ENCODE peak calls at places on chromosomes 13 and 19, in seven cellular contexts. One of them, this sample, is unnamed.

GRCh38 chr13:113647351-113648217 is 10.4 kb downstream of the ATP4B start:
- DNase-seq in psoas muscle: peak
- DNase-seq in ecto neural progenitor cell: no peak
- DNase-seq in AG08395: peak
- DNase-seq in progenitor cell of endocrine pancreas: no peak
- DNase-seq in transverse colon: peak
- DNase-seq in activated naive CD8-positive, alpha-beta T cell treated with anti-CD3 and anti-CD28 coated beads for 36 hours: no peak
- DNase-seq in this sample: peak

GRCh38 chr13:32309812-32310706 is 5.1 kb downstream of the ZAR1L start:
- DNase-seq in progenitor cell of endocrine pancreas: no peak
- DNase-seq in psoas muscle: no peak
- DNase-seq in AG08395: peak
- DNase-seq in transverse colon: peak
- DNase-seq in activated naive CD8-positive, alpha-beta T cell treated with anti-CD3 and anti-CD28 coated beads for 36 hours: no peak
- DNase-seq in ecto neural progenitor cell: no peak
- DNase-seq in this sample: peak

GRCh38 chr19:991174-991931 is 7.2 kb downstream of the WDR18 start:
- DNase-seq in AG08395: peak
- DNase-seq in activated naive CD8-positive, alpha-beta T cell treated with anti-CD3 and anti-CD28 coated beads for 36 hours: peak
- DNase-seq in transverse colon: peak
- DNase-seq in ecto neural progenitor cell: peak
- DNase-seq in progenitor cell of endocrine pancreas: no peak
- DNase-seq in psoas muscle: peak
- DNase-seq in this sample: peak

GRCh38 chr19:29944415-29945012 is 2.5 kb downstream of the URI1 start:
- DNase-seq in transverse colon: no peak
- DNase-seq in AG08395: no peak
- DNase-seq in ecto neural progenitor cell: no peak
- DNase-seq in psoas muscle: no peak
- DNase-seq in progenitor cell of endocrine pancreas: no peak
- DNase-seq in activated naive CD8-positive, alpha-beta T cell treated with anti-CD3 and anti-CD28 coated beads for 36 hours: no peak
- DNase-seq in this sample: no peak

GRCh38 chr13:89052699-89053098 is 1381.5 kb downstream of the SLITRK5 start:
- DNase-seq in AG08395: no peak
- DNase-seq in psoas muscle: no peak
- DNase-seq in ecto neural progenitor cell: no peak
- DNase-seq in progenitor cell of endocrine pancreas: no peak
- DNase-seq in transverse colon: no peak
- DNase-seq in activated naive CD8-positive, alpha-beta T cell treated with anti-CD3 and anti-CD28 coated beads for 36 hours: no peak
- DNase-seq in this sample: no peak

GRCh38 chr19:18475762-18476331 is 37.9 kb upstream of the ISYNA1 start:
- DNase-seq in AG08395: no peak
- DNase-seq in psoas muscle: peak
- DNase-seq in activated naive CD8-positive, alpha-beta T cell treated with anti-CD3 and anti-CD28 coated beads for 36 hours: no peak
- DNase-seq in progenitor cell of endocrine pancreas: no peak
- DNase-seq in transverse colon: no peak
- DNase-seq in ecto neural progenitor cell: no peak
- DNase-seq in this sample: no peak

GRCh38 chr19:5676711-5677110 is 3.6 kb downstream of the MICOS13 start:
- DNase-seq in ecto neural progenitor cell: no peak
- DNase-seq in transverse colon: no peak
- DNase-seq in AG08395: no peak
- DNase-seq in psoas muscle: no peak
- DNase-seq in activated naive CD8-positive, alpha-beta T cell treated with anti-CD3 and anti-CD28 coated beads for 36 hours: no peak
- DNase-seq in progenitor cell of endocrine pancreas: no peak
- DNase-seq in this sample: no peak

GRCh38 chr13:111202745-111203144 is 87.6 kb downstream of the ARHGEF7 start:
- DNase-seq in psoas muscle: no peak
- DNase-seq in AG08395: peak
- DNase-seq in ecto neural progenitor cell: no peak
- DNase-seq in transverse colon: no peak
- DNase-seq in activated naive CD8-positive, alpha-beta T cell treated with anti-CD3 and anti-CD28 coated beads for 36 hours: no peak
- DNase-seq in progenitor cell of endocrine pancreas: no peak
- DNase-seq in this sample: peak

GRCh38 chr19:14502334-14503092 is 6.6 kb upstream of the GIPC1 start:
- DNase-seq in activated naive CD8-positive, alpha-beta T cell treated with anti-CD3 and anti-CD28 coated beads for 36 hours: no peak
- DNase-seq in psoas muscle: no peak
- DNase-seq in progenitor cell of endocrine pancreas: no peak
- DNase-seq in ecto neural progenitor cell: no peak
- DNase-seq in transverse colon: no peak
- DNase-seq in AG08395: no peak
- DNase-seq in this sample: peak

GRCh38 chr13:28059214-28059613 is 41.2 kb downstream of the FLT3 start:
- DNase-seq in psoas muscle: no peak
- DNase-seq in progenitor cell of endocrine pancreas: no peak
- DNase-seq in ecto neural progenitor cell: peak
- DNase-seq in transverse colon: peak
- DNase-seq in activated naive CD8-positive, alpha-beta T cell treated with anti-CD3 and anti-CD28 coated beads for 36 hours: peak
- DNase-seq in AG08395: peak
- DNase-seq in this sample: peak

This sample was measured in foreskin fibroblast.